ENCODE peak calls at places on chromosomes 16 and 17, in eight cellular contexts. One of them, this sample, is unnamed.

GRCh38 chr17:78828470-78829185 is 12.0 kb downstream of the USP36 start:
- DNase-seq in non-pigmented ciliary epithelial cell: no peak
- DNase-seq in iPS-NIHi11: no peak
- DNase-seq in NCI-H1092: no peak
- DNase-seq in activated CD4-positive, CD25-positive, alpha-beta regulatory T cell: no peak
- DNase-seq in activated CD4-positive, alpha-beta T cell treated with anti-CD3 and anti-CD28 coated beads, Interleukin-2, amount 50 U/mL, for 48 hours: no peak
- DNase-seq in neural crest cell: no peak
- DNase-seq in aorta: no peak
- DNase-seq in this sample: no peak

GRCh38 chr17:78204387-78205123 is 9.5 kb upstream of the BIRC5 start:
- DNase-seq in non-pigmented ciliary epithelial cell: no peak
- DNase-seq in iPS-NIHi11: no peak
- DNase-seq in NCI-H1092: no peak
- DNase-seq in activated CD4-positive, CD25-positive, alpha-beta regulatory T cell: no peak
- DNase-seq in activated CD4-positive, alpha-beta T cell treated with anti-CD3 and anti-CD28 coated beads, Interleukin-2, amount 50 U/mL, for 48 hours: no peak
- DNase-seq in neural crest cell: no peak
- DNase-seq in aorta: no peak
- DNase-seq in this sample: no peak

GRCh38 chr17:888998-889401 is 90.6 kb downstream of the NXN start:
- DNase-seq in non-pigmented ciliary epithelial cell: no peak
- DNase-seq in iPS-NIHi11: no peak
- DNase-seq in NCI-H1092: no peak
- DNase-seq in activated CD4-positive, CD25-positive, alpha-beta regulatory T cell: no peak
- DNase-seq in activated CD4-positive, alpha-beta T cell treated with anti-CD3 and anti-CD28 coated beads, Interleukin-2, amount 50 U/mL, for 48 hours: peak
- DNase-seq in neural crest cell: no peak
- DNase-seq in aorta: no peak
- DNase-seq in this sample: no peak

GRCh38 chr17:74314877-74315276 is 11.1 kb upstream of the KIF19 start:
- DNase-seq in non-pigmented ciliary epithelial cell: no peak
- DNase-seq in iPS-NIHi11: no peak
- DNase-seq in NCI-H1092: no peak
- DNase-seq in activated CD4-positive, CD25-positive, alpha-beta regulatory T cell: no peak
- DNase-seq in activated CD4-positive, alpha-beta T cell treated with anti-CD3 and anti-CD28 coated beads, Interleukin-2, amount 50 U/mL, for 48 hours: no peak
- DNase-seq in neural crest cell: no peak
- DNase-seq in aorta: no peak
- DNase-seq in this sample: no peak

GRCh38 chr16:76956801-76957200 is 234.2 kb upstream of the MON1B start:
- DNase-seq in non-pigmented ciliary epithelial cell: no peak
- DNase-seq in iPS-NIHi11: no peak
- DNase-seq in NCI-H1092: no peak
- DNase-seq in activated CD4-positive, CD25-positive, alpha-beta regulatory T cell: no peak
- DNase-seq in activated CD4-positive, alpha-beta T cell treated with anti-CD3 and anti-CD28 coated beads, Interleukin-2, amount 50 U/mL, for 48 hours: no peak
- DNase-seq in neural crest cell: no peak
- DNase-seq in aorta: no peak
- DNase-seq in this sample: no peak

GRCh38 chr16:473046-474043 is 47.9 kb downstream of the RAB11FIP3 start:
- DNase-seq in non-pigmented ciliary epithelial cell: no peak
- DNase-seq in iPS-NIHi11: no peak
- DNase-seq in NCI-H1092: no peak
- DNase-seq in activated CD4-positive, CD25-positive, alpha-beta regulatory T cell: no peak
- DNase-seq in activated CD4-positive, alpha-beta T cell treated with anti-CD3 and anti-CD28 coated beads, Interleukin-2, amount 50 U/mL, for 48 hours: no peak
- DNase-seq in neural crest cell: no peak
- DNase-seq in aorta: no peak
- DNase-seq in this sample: no peak

GRCh38 chr16:89982318-89982717 is 33.8 kb downstream of the DEF8 start:
- DNase-seq in non-pigmented ciliary epithelial cell: no peak
- DNase-seq in iPS-NIHi11: no peak
- DNase-seq in NCI-H1092: no peak
- DNase-seq in activated CD4-positive, CD25-positive, alpha-beta regulatory T cell: no peak
- DNase-seq in activated CD4-positive, alpha-beta T cell treated with anti-CD3 and anti-CD28 coated beads, Interleukin-2, amount 50 U/mL, for 48 hours: no peak
- DNase-seq in neural crest cell: no peak
- DNase-seq in aorta: no peak
- DNase-seq in this sample: no peak

GRCh38 chr16:30637952-30638351 is 12.8 kb upstream of the PRR14 start:
- DNase-seq in non-pigmented ciliary epithelial cell: no peak
- DNase-seq in iPS-NIHi11: peak
- DNase-seq in NCI-H1092: peak
- DNase-seq in activated CD4-positive, CD25-positive, alpha-beta regulatory T cell: no peak
- DNase-seq in activated CD4-positive, alpha-beta T cell treated with anti-CD3 and anti-CD28 coated beads, Interleukin-2, amount 50 U/mL, for 48 hours: no peak
- DNase-seq in neural crest cell: no peak
- DNase-seq in aorta: no peak
- DNase-seq in this sample: no peak

GRCh38 chr16:64311241-64311640 is 810.6 kb downstream of the CDH11 start:
- DNase-seq in non-pigmented ciliary epithelial cell: peak
- DNase-seq in iPS-NIHi11: no peak
- DNase-seq in NCI-H1092: no peak
- DNase-seq in activated CD4-positive, CD25-positive, alpha-beta regulatory T cell: no peak
- DNase-seq in activated CD4-positive, alpha-beta T cell treated with anti-CD3 and anti-CD28 coated beads, Interleukin-2, amount 50 U/mL, for 48 hours: no peak
- DNase-seq in neural crest cell: no peak
- DNase-seq in aorta: no peak
- DNase-seq in this sample: no peak

GRCh38 chr16:57484515-57485005 is 1.7 kb downstream of the DOK4 start:
- DNase-seq in non-pigmented ciliary epithelial cell: no peak
- DNase-seq in iPS-NIHi11: no peak
- DNase-seq in NCI-H1092: no peak
- DNase-seq in activated CD4-positive, CD25-positive, alpha-beta regulatory T cell: no peak
- DNase-seq in activated CD4-positive, alpha-beta T cell treated with anti-CD3 and anti-CD28 coated beads, Interleukin-2, amount 50 U/mL, for 48 hours: no peak
- DNase-seq in neural crest cell: no peak
- DNase-seq in aorta: peak
- DNase-seq in this sample: no peak

GRCh38 chr16:29974291-29975133 is 844 bp downstream of the TAOK2 start:
- DNase-seq in non-pigmented ciliary epithelial cell: no peak
- DNase-seq in iPS-NIHi11: peak
- DNase-seq in NCI-H1092: no peak
- DNase-seq in activated CD4-positive, CD25-positive, alpha-beta regulatory T cell: no peak
- DNase-seq in activated CD4-positive, alpha-beta T cell treated with anti-CD3 and anti-CD28 coated beads, Interleukin-2, amount 50 U/mL, for 48 hours: peak
- DNase-seq in neural crest cell: no peak
- DNase-seq in aorta: peak
- DNase-seq in this sample: no peak

GRCh38 chr17:40073454-40074174 is 10.8 kb downstream of the THRA start:
- DNase-seq in non-pigmented ciliary epithelial cell: no peak
- DNase-seq in iPS-NIHi11: no peak
- DNase-seq in NCI-H1092: no peak
- DNase-seq in activated CD4-positive, CD25-positive, alpha-beta regulatory T cell: no peak
- DNase-seq in activated CD4-positive, alpha-beta T cell treated with anti-CD3 and anti-CD28 coated beads, Interleukin-2, amount 50 U/mL, for 48 hours: no peak
- DNase-seq in neural crest cell: no peak
- DNase-seq in aorta: no peak
- DNase-seq in this sample: no peak

GRCh38 chr16:54987081-54987480 is 56.4 kb downstream of the IRX5 start:
- DNase-seq in non-pigmented ciliary epithelial cell: no peak
- DNase-seq in iPS-NIHi11: no peak
- DNase-seq in NCI-H1092: no peak
- DNase-seq in activated CD4-positive, CD25-positive, alpha-beta regulatory T cell: no peak
- DNase-seq in activated CD4-positive, alpha-beta T cell treated with anti-CD3 and anti-CD28 coated beads, Interleukin-2, amount 50 U/mL, for 48 hours: no peak
- DNase-seq in neural crest cell: no peak
- DNase-seq in aorta: no peak
- DNase-seq in this sample: no peak

GRCh38 chr17:40436631-40437030 is 6.6 kb upstream of the IGFBP4 start:
- DNase-seq in non-pigmented ciliary epithelial cell: no peak
- DNase-seq in iPS-NIHi11: no peak
- DNase-seq in NCI-H1092: no peak
- DNase-seq in activated CD4-positive, CD25-positive, alpha-beta regulatory T cell: no peak
- DNase-seq in activated CD4-positive, alpha-beta T cell treated with anti-CD3 and anti-CD28 coated beads, Interleukin-2, amount 50 U/mL, for 48 hours: no peak
- DNase-seq in neural crest cell: no peak
- DNase-seq in aorta: peak
- DNase-seq in this sample: no peak

GRCh38 chr16:82329504-82330192 is 159.6 kb upstream of the MPHOSPH6 start:
- DNase-seq in non-pigmented ciliary epithelial cell: no peak
- DNase-seq in iPS-NIHi11: peak
- DNase-seq in NCI-H1092: peak
- DNase-seq in activated CD4-positive, CD25-positive, alpha-beta regulatory T cell: no peak
- DNase-seq in activated CD4-positive, alpha-beta T cell treated with anti-CD3 and anti-CD28 coated beads, Interleukin-2, amount 50 U/mL, for 48 hours: no peak
- DNase-seq in neural crest cell: no peak
- DNase-seq in aorta: no peak
- DNase-seq in this sample: no peak

GRCh38 chr16:50309527-50310307 is 43.4 kb downstream of the ADCY7 start:
- DNase-seq in non-pigmented ciliary epithelial cell: no peak
- DNase-seq in iPS-NIHi11: peak
- DNase-seq in NCI-H1092: no peak
- DNase-seq in activated CD4-positive, CD25-positive, alpha-beta regulatory T cell: no peak
- DNase-seq in activated CD4-positive, alpha-beta T cell treated with anti-CD3 and anti-CD28 coated beads, Interleukin-2, amount 50 U/mL, for 48 hours: no peak
- DNase-seq in neural crest cell: no peak
- DNase-seq in aorta: peak
- DNase-seq in this sample: no peak

GRCh38 chr16:48492131-48492530 is 106.9 kb upstream of the SIAH1 start:
- DNase-seq in non-pigmented ciliary epithelial cell: no peak
- DNase-seq in iPS-NIHi11: no peak
- DNase-seq in NCI-H1092: no peak
- DNase-seq in activated CD4-positive, CD25-positive, alpha-beta regulatory T cell: no peak
- DNase-seq in activated CD4-positive, alpha-beta T cell treated with anti-CD3 and anti-CD28 coated beads, Interleukin-2, amount 50 U/mL, for 48 hours: no peak
- DNase-seq in neural crest cell: no peak
- DNase-seq in aorta: no peak
- DNase-seq in this sample: no peak

GRCh38 chr17:68290268-68290954 is 516 bp downstream of the SLC16A6 start:
- DNase-seq in non-pigmented ciliary epithelial cell: no peak
- DNase-seq in iPS-NIHi11: peak
- DNase-seq in NCI-H1092: peak
- DNase-seq in activated CD4-positive, CD25-positive, alpha-beta regulatory T cell: peak
- DNase-seq in activated CD4-positive, alpha-beta T cell treated with anti-CD3 and anti-CD28 coated beads, Interleukin-2, amount 50 U/mL, for 48 hours: peak
- DNase-seq in neural crest cell: no peak
- DNase-seq in aorta: peak
- DNase-seq in this sample: peak

GRCh38 chr17:14755002-14755401 is 454.1 kb downstream of the HS3ST3B1 start:
- DNase-seq in non-pigmented ciliary epithelial cell: no peak
- DNase-seq in iPS-NIHi11: no peak
- DNase-seq in NCI-H1092: no peak
- DNase-seq in activated CD4-positive, CD25-positive, alpha-beta regulatory T cell: no peak
- DNase-seq in activated CD4-positive, alpha-beta T cell treated with anti-CD3 and anti-CD28 coated beads, Interleukin-2, amount 50 U/mL, for 48 hours: no peak
- DNase-seq in neural crest cell: no peak
- DNase-seq in aorta: no peak
- DNase-seq in this sample: no peak

GRCh38 chr17:41177727-41178271 is at the start of gene KRTAP4-2:
- DNase-seq in non-pigmented ciliary epithelial cell: no peak
- DNase-seq in iPS-NIHi11: no peak
- DNase-seq in NCI-H1092: no peak
- DNase-seq in activated CD4-positive, CD25-positive, alpha-beta regulatory T cell: no peak
- DNase-seq in activated CD4-positive, alpha-beta T cell treated with anti-CD3 and anti-CD28 coated beads, Interleukin-2, amount 50 U/mL, for 48 hours: no peak
- DNase-seq in neural crest cell: no peak
- DNase-seq in aorta: no peak
- DNase-seq in this sample: no peak

GRCh38 chr17:82081966-82082365 is 16.1 kb downstream of the FASN start:
- DNase-seq in non-pigmented ciliary epithelial cell: no peak
- DNase-seq in iPS-NIHi11: no peak
- DNase-seq in NCI-H1092: no peak
- DNase-seq in activated CD4-positive, CD25-positive, alpha-beta regulatory T cell: no peak
- DNase-seq in activated CD4-positive, alpha-beta T cell treated with anti-CD3 and anti-CD28 coated beads, Interleukin-2, amount 50 U/mL, for 48 hours: no peak
- DNase-seq in neural crest cell: no peak
- DNase-seq in aorta: no peak
- DNase-seq in this sample: no peak

GRCh38 chr16:23410176-23410575 is 42.8 kb downstream of the COG7 start:
- DNase-seq in non-pigmented ciliary epithelial cell: no peak
- DNase-seq in iPS-NIHi11: no peak
- DNase-seq in NCI-H1092: no peak
- DNase-seq in activated CD4-positive, CD25-positive, alpha-beta regulatory T cell: no peak
- DNase-seq in activated CD4-positive, alpha-beta T cell treated with anti-CD3 and anti-CD28 coated beads, Interleukin-2, amount 50 U/mL, for 48 hours: no peak
- DNase-seq in neural crest cell: no peak
- DNase-seq in aorta: no peak
- DNase-seq in this sample: no peak

GRCh38 chr17:41666708-41667279 is 21.9 kb upstream of the EIF1 start:
- DNase-seq in non-pigmented ciliary epithelial cell: no peak
- DNase-seq in iPS-NIHi11: peak
- DNase-seq in NCI-H1092: peak
- DNase-seq in activated CD4-positive, CD25-positive, alpha-beta regulatory T cell: peak
- DNase-seq in activated CD4-positive, alpha-beta T cell treated with anti-CD3 and anti-CD28 coated beads, Interleukin-2, amount 50 U/mL, for 48 hours: peak
- DNase-seq in neural crest cell: peak
- DNase-seq in aorta: peak
- DNase-seq in this sample: peak

GRCh38 chr17:77513045-77513444 is 372.3 kb downstream of the SEC14L1 start:
- DNase-seq in non-pigmented ciliary epithelial cell: no peak
- DNase-seq in iPS-NIHi11: no peak
- DNase-seq in NCI-H1092: no peak
- DNase-seq in activated CD4-positive, CD25-positive, alpha-beta regulatory T cell: no peak
- DNase-seq in activated CD4-positive, alpha-beta T cell treated with anti-CD3 and anti-CD28 coated beads, Interleukin-2, amount 50 U/mL, for 48 hours: no peak
- DNase-seq in neural crest cell: no peak
- DNase-seq in aorta: no peak
- DNase-seq in this sample: no peak

GRCh38 chr17:77002103-77003045 is 134.2 kb downstream of the MGAT5B start:
- DNase-seq in non-pigmented ciliary epithelial cell: peak
- DNase-seq in iPS-NIHi11: peak
- DNase-seq in NCI-H1092: no peak
- DNase-seq in activated CD4-positive, CD25-positive, alpha-beta regulatory T cell: no peak
- DNase-seq in activated CD4-positive, alpha-beta T cell treated with anti-CD3 and anti-CD28 coated beads, Interleukin-2, amount 50 U/mL, for 48 hours: no peak
- DNase-seq in neural crest cell: no peak
- DNase-seq in aorta: no peak
- DNase-seq in this sample: no peak

This sample was measured in activated effector memory CD4-positive, alpha-beta T cell treated with Interleukin-2 at 50 U/mL for 16 hours.